ENCODE peak calls at places on chromosomes 3 and 15, in ten cellular contexts. One of them, this sample, is unnamed.

GRCh38 chr3:115595611-115596010 is 27.7 kb upstream of the GAP43 start:
- DNase-seq in effector memory CD8-positive, alpha-beta T cell: no peak
- DNase-seq in kidney glomerular epithelial cell: no peak
- DNase-seq in stimulated activated naive B cell treated with anti-CD40 and anti-IgM and Interleukin-4, amounts not matched to agents 10 μg/mL and 1 μg/mL and 100 μg/mL, for 72 hours: no peak
- DNase-seq in GM13976: no peak
- DNase-seq in memory B cell: no peak
- DNase-seq in upper lobe of right lung: no peak
- DNase-seq in heart right ventricle: no peak
- DNase-seq in T-helper 17 cell: no peak
- DNase-seq in GM23338: no peak
- DNase-seq in this sample: no peak

GRCh38 chr3:151769175-151769574 is 35.4 kb downstream of the AADACL2 start:
- DNase-seq in effector memory CD8-positive, alpha-beta T cell: no peak
- DNase-seq in upper lobe of right lung: no peak
- DNase-seq in T-helper 17 cell: no peak
- DNase-seq in GM23338: no peak
- DNase-seq in GM13976: no peak
- DNase-seq in memory B cell: no peak
- DNase-seq in heart right ventricle: no peak
- DNase-seq in kidney glomerular epithelial cell: no peak
- DNase-seq in stimulated activated naive B cell treated with anti-CD40 and anti-IgM and Interleukin-4, amounts not matched to agents 10 μg/mL and 1 μg/mL and 100 μg/mL, for 72 hours: no peak
- DNase-seq in this sample: no peak

GRCh38 chr3:43515208-43515917 is 106.4 kb downstream of the ANO10 start:
- DNase-seq in stimulated activated naive B cell treated with anti-CD40 and anti-IgM and Interleukin-4, amounts not matched to agents 10 μg/mL and 1 μg/mL and 100 μg/mL, for 72 hours: no peak
- DNase-seq in T-helper 17 cell: no peak
- DNase-seq in GM23338: no peak
- DNase-seq in heart right ventricle: no peak
- DNase-seq in memory B cell: no peak
- DNase-seq in kidney glomerular epithelial cell: no peak
- DNase-seq in upper lobe of right lung: no peak
- DNase-seq in effector memory CD8-positive, alpha-beta T cell: no peak
- DNase-seq in GM13976: no peak
- DNase-seq in this sample: no peak

GRCh38 chr15:41961014-41961518 is 11.3 kb downstream of the EHD4 start:
- DNase-seq in GM23338: no peak
- DNase-seq in GM13976: no peak
- DNase-seq in memory B cell: no peak
- DNase-seq in kidney glomerular epithelial cell: peak; percentile 86
- DNase-seq in T-helper 17 cell: no peak
- DNase-seq in stimulated activated naive B cell treated with anti-CD40 and anti-IgM and Interleukin-4, amounts not matched to agents 10 μg/mL and 1 μg/mL and 100 μg/mL, for 72 hours: no peak
- DNase-seq in upper lobe of right lung: no peak
- DNase-seq in effector memory CD8-positive, alpha-beta T cell: no peak
- DNase-seq in heart right ventricle: no peak
- DNase-seq in this sample: no peak

GRCh38 chr3:141797819-141798405 is 34.7 kb downstream of the GRK7 start:
- DNase-seq in GM23338: no peak
- DNase-seq in upper lobe of right lung: no peak
- DNase-seq in effector memory CD8-positive, alpha-beta T cell: no peak
- DNase-seq in heart right ventricle: peak; percentile 21
- DNase-seq in GM13976: peak; percentile 12
- DNase-seq in memory B cell: no peak
- DNase-seq in kidney glomerular epithelial cell: no peak
- DNase-seq in T-helper 17 cell: no peak
- DNase-seq in stimulated activated naive B cell treated with anti-CD40 and anti-IgM and Interleukin-4, amounts not matched to agents 10 μg/mL and 1 μg/mL and 100 μg/mL, for 72 hours: no peak
- DNase-seq in this sample: no peak

GRCh38 chr3:158770254-158771017 is 31.4 kb upstream of the MFSD1 start:
- DNase-seq in stimulated activated naive B cell treated with anti-CD40 and anti-IgM and Interleukin-4, amounts not matched to agents 10 μg/mL and 1 μg/mL and 100 μg/mL, for 72 hours: no peak
- DNase-seq in upper lobe of right lung: no peak
- DNase-seq in GM23338: no peak
- DNase-seq in heart right ventricle: no peak
- DNase-seq in effector memory CD8-positive, alpha-beta T cell: no peak
- DNase-seq in kidney glomerular epithelial cell: no peak
- DNase-seq in GM13976: no peak
- DNase-seq in T-helper 17 cell: no peak
- DNase-seq in memory B cell: no peak
- DNase-seq in this sample: no peak

GRCh38 chr3:140432176-140432753 is 245.6 kb upstream of the TRIM42 start:
- DNase-seq in heart right ventricle: no peak
- DNase-seq in stimulated activated naive B cell treated with anti-CD40 and anti-IgM and Interleukin-4, amounts not matched to agents 10 μg/mL and 1 μg/mL and 100 μg/mL, for 72 hours: no peak
- DNase-seq in GM23338: no peak
- DNase-seq in T-helper 17 cell: no peak
- DNase-seq in memory B cell: no peak
- DNase-seq in upper lobe of right lung: no peak
- DNase-seq in kidney glomerular epithelial cell: no peak
- DNase-seq in effector memory CD8-positive, alpha-beta T cell: no peak
- DNase-seq in GM13976: no peak
- DNase-seq in this sample: no peak

GRCh38 chr3:46478341-46478740 is 13.6 kb upstream of the LTF start:
- DNase-seq in stimulated activated naive B cell treated with anti-CD40 and anti-IgM and Interleukin-4, amounts not matched to agents 10 μg/mL and 1 μg/mL and 100 μg/mL, for 72 hours: no peak
- DNase-seq in GM23338: no peak
- DNase-seq in heart right ventricle: no peak
- DNase-seq in upper lobe of right lung: no peak
- DNase-seq in kidney glomerular epithelial cell: no peak
- DNase-seq in T-helper 17 cell: no peak
- DNase-seq in GM13976: no peak
- DNase-seq in effector memory CD8-positive, alpha-beta T cell: no peak
- DNase-seq in memory B cell: no peak
- DNase-seq in this sample: no peak

GRCh38 chr3:49093853-49094767 is at the start of gene QRICH1:
- DNase-seq in GM13976: peak; percentile 94
- DNase-seq in effector memory CD8-positive, alpha-beta T cell: peak; percentile 95
- DNase-seq in stimulated activated naive B cell treated with anti-CD40 and anti-IgM and Interleukin-4, amounts not matched to agents 10 μg/mL and 1 μg/mL and 100 μg/mL, for 72 hours: peak; percentile 97
- DNase-seq in memory B cell: peak; percentile 95
- DNase-seq in GM23338: peak; percentile 99
- DNase-seq in T-helper 17 cell: peak; percentile 94
- DNase-seq in upper lobe of right lung: peak; percentile 98
- DNase-seq in heart right ventricle: peak; percentile 96
- DNase-seq in kidney glomerular epithelial cell: peak; percentile 95
- DNase-seq in this sample: peak; percentile 91

GRCh38 chr3:117927831-117928230 is 1106.8 kb downstream of the IGSF11 start:
- DNase-seq in kidney glomerular epithelial cell: peak; percentile 75
- DNase-seq in heart right ventricle: no peak
- DNase-seq in stimulated activated naive B cell treated with anti-CD40 and anti-IgM and Interleukin-4, amounts not matched to agents 10 μg/mL and 1 μg/mL and 100 μg/mL, for 72 hours: no peak
- DNase-seq in T-helper 17 cell: no peak
- DNase-seq in memory B cell: no peak
- DNase-seq in effector memory CD8-positive, alpha-beta T cell: no peak
- DNase-seq in GM23338: no peak
- DNase-seq in GM13976: no peak
- DNase-seq in upper lobe of right lung: no peak
- DNase-seq in this sample: no peak

GRCh38 chr3:111714305-111714704 is 119.2 kb upstream of the ZBED2 start:
- DNase-seq in stimulated activated naive B cell treated with anti-CD40 and anti-IgM and Interleukin-4, amounts not matched to agents 10 μg/mL and 1 μg/mL and 100 μg/mL, for 72 hours: no peak
- DNase-seq in kidney glomerular epithelial cell: peak; percentile 58
- DNase-seq in GM23338: peak; percentile 69
- DNase-seq in T-helper 17 cell: no peak
- DNase-seq in effector memory CD8-positive, alpha-beta T cell: no peak
- DNase-seq in GM13976: no peak
- DNase-seq in heart right ventricle: no peak
- DNase-seq in upper lobe of right lung: no peak
- DNase-seq in memory B cell: no peak
- DNase-seq in this sample: no peak

GRCh38 chr15:90801803-90802202 is 66.6 kb upstream of the FURIN start:
- DNase-seq in heart right ventricle: no peak
- DNase-seq in stimulated activated naive B cell treated with anti-CD40 and anti-IgM and Interleukin-4, amounts not matched to agents 10 μg/mL and 1 μg/mL and 100 μg/mL, for 72 hours: no peak
- DNase-seq in kidney glomerular epithelial cell: no peak
- DNase-seq in memory B cell: no peak
- DNase-seq in effector memory CD8-positive, alpha-beta T cell: no peak
- DNase-seq in GM23338: no peak
- DNase-seq in GM13976: no peak
- DNase-seq in upper lobe of right lung: no peak
- DNase-seq in T-helper 17 cell: no peak
- DNase-seq in this sample: no peak

GRCh38 chr3:62679988-62680387 is 195.2 kb downstream of the CADPS start:
- DNase-seq in GM23338: no peak
- DNase-seq in kidney glomerular epithelial cell: no peak
- DNase-seq in memory B cell: no peak
- DNase-seq in T-helper 17 cell: no peak
- DNase-seq in GM13976: no peak
- DNase-seq in upper lobe of right lung: no peak
- DNase-seq in effector memory CD8-positive, alpha-beta T cell: no peak
- DNase-seq in stimulated activated naive B cell treated with anti-CD40 and anti-IgM and Interleukin-4, amounts not matched to agents 10 μg/mL and 1 μg/mL and 100 μg/mL, for 72 hours: no peak
- DNase-seq in heart right ventricle: no peak
- DNase-seq in this sample: no peak

GRCh38 chr3:169578381-169578780 is 85.1 kb downstream of the MECOM start:
- DNase-seq in effector memory CD8-positive, alpha-beta T cell: no peak
- DNase-seq in stimulated activated naive B cell treated with anti-CD40 and anti-IgM and Interleukin-4, amounts not matched to agents 10 μg/mL and 1 μg/mL and 100 μg/mL, for 72 hours: no peak
- DNase-seq in kidney glomerular epithelial cell: no peak
- DNase-seq in GM13976: no peak
- DNase-seq in memory B cell: no peak
- DNase-seq in GM23338: no peak
- DNase-seq in upper lobe of right lung: no peak
- DNase-seq in heart right ventricle: no peak
- DNase-seq in T-helper 17 cell: no peak
- DNase-seq in this sample: no peak

GRCh38 chr3:186642014-186642413 is 1.8 kb downstream of the FETUB start:
- DNase-seq in memory B cell: no peak
- DNase-seq in heart right ventricle: no peak
- DNase-seq in GM23338: no peak
- DNase-seq in GM13976: no peak
- DNase-seq in stimulated activated naive B cell treated with anti-CD40 and anti-IgM and Interleukin-4, amounts not matched to agents 10 μg/mL and 1 μg/mL and 100 μg/mL, for 72 hours: no peak
- DNase-seq in kidney glomerular epithelial cell: no peak
- DNase-seq in effector memory CD8-positive, alpha-beta T cell: no peak
- DNase-seq in upper lobe of right lung: no peak
- DNase-seq in T-helper 17 cell: no peak
- DNase-seq in this sample: no peak

GRCh38 chr15:97652700-97653167 is 307.8 kb upstream of the ARRDC4 start:
- DNase-seq in upper lobe of right lung: no peak
- DNase-seq in heart right ventricle: peak; percentile 19
- DNase-seq in stimulated activated naive B cell treated with anti-CD40 and anti-IgM and Interleukin-4, amounts not matched to agents 10 μg/mL and 1 μg/mL and 100 μg/mL, for 72 hours: no peak
- DNase-seq in memory B cell: no peak
- DNase-seq in GM13976: no peak
- DNase-seq in effector memory CD8-positive, alpha-beta T cell: no peak
- DNase-seq in GM23338: peak; percentile 71
- DNase-seq in T-helper 17 cell: no peak
- DNase-seq in kidney glomerular epithelial cell: no peak
- DNase-seq in this sample: no peak

GRCh38 chr15:98146031-98146430 is 185.5 kb downstream of the ARRDC4 start:
- DNase-seq in effector memory CD8-positive, alpha-beta T cell: no peak
- DNase-seq in stimulated activated naive B cell treated with anti-CD40 and anti-IgM and Interleukin-4, amounts not matched to agents 10 μg/mL and 1 μg/mL and 100 μg/mL, for 72 hours: no peak
- DNase-seq in GM13976: no peak
- DNase-seq in upper lobe of right lung: no peak
- DNase-seq in kidney glomerular epithelial cell: no peak
- DNase-seq in memory B cell: no peak
- DNase-seq in T-helper 17 cell: no peak
- DNase-seq in heart right ventricle: no peak
- DNase-seq in GM23338: no peak
- DNase-seq in this sample: peak; percentile 31

GRCh38 chr3:71542548-71543370 is 40.8 kb downstream of the FOXP1 start:
- DNase-seq in GM13976: no peak
- DNase-seq in heart right ventricle: peak; percentile 75
- DNase-seq in kidney glomerular epithelial cell: no peak
- DNase-seq in memory B cell: peak; percentile 5
- DNase-seq in stimulated activated naive B cell treated with anti-CD40 and anti-IgM and Interleukin-4, amounts not matched to agents 10 μg/mL and 1 μg/mL and 100 μg/mL, for 72 hours: peak; percentile 46
- DNase-seq in GM23338: peak; percentile 18
- DNase-seq in upper lobe of right lung: peak; percentile 76
- DNase-seq in effector memory CD8-positive, alpha-beta T cell: no peak
- DNase-seq in T-helper 17 cell: no peak
- DNase-seq in this sample: peak; percentile 51

GRCh38 chr3:111715911-111716523 is 120.9 kb upstream of the ZBED2 start:
- DNase-seq in effector memory CD8-positive, alpha-beta T cell: peak; percentile 21
- DNase-seq in kidney glomerular epithelial cell: no peak
- DNase-seq in GM23338: peak; percentile 57
- DNase-seq in T-helper 17 cell: peak; percentile 25
- DNase-seq in GM13976: peak; percentile 25
- DNase-seq in upper lobe of right lung: no peak
- DNase-seq in heart right ventricle: peak; percentile 44
- DNase-seq in stimulated activated naive B cell treated with anti-CD40 and anti-IgM and Interleukin-4, amounts not matched to agents 10 μg/mL and 1 μg/mL and 100 μg/mL, for 72 hours: no peak
- DNase-seq in memory B cell: no peak
- DNase-seq in this sample: peak; percentile 7

GRCh38 chr15:94930441-94930840 is 699.1 kb downstream of the MCTP2 start:
- DNase-seq in heart right ventricle: no peak
- DNase-seq in memory B cell: no peak
- DNase-seq in kidney glomerular epithelial cell: no peak
- DNase-seq in effector memory CD8-positive, alpha-beta T cell: no peak
- DNase-seq in upper lobe of right lung: no peak
- DNase-seq in GM13976: no peak
- DNase-seq in T-helper 17 cell: no peak
- DNase-seq in stimulated activated naive B cell treated with anti-CD40 and anti-IgM and Interleukin-4, amounts not matched to agents 10 μg/mL and 1 μg/mL and 100 μg/mL, for 72 hours: no peak
- DNase-seq in GM23338: no peak
- DNase-seq in this sample: no peak

GRCh38 chr3:37308247-37308646 is 133.9 kb upstream of the LRRFIP2 start:
- DNase-seq in heart right ventricle: no peak
- DNase-seq in memory B cell: no peak
- DNase-seq in upper lobe of right lung: no peak
- DNase-seq in GM13976: peak; percentile 24
- DNase-seq in stimulated activated naive B cell treated with anti-CD40 and anti-IgM and Interleukin-4, amounts not matched to agents 10 μg/mL and 1 μg/mL and 100 μg/mL, for 72 hours: no peak
- DNase-seq in kidney glomerular epithelial cell: peak; percentile 52
- DNase-seq in effector memory CD8-positive, alpha-beta T cell: no peak
- DNase-seq in T-helper 17 cell: no peak
- DNase-seq in GM23338: peak; percentile 53
- DNase-seq in this sample: peak; percentile 19

GRCh38 chr15:30921781-30922371 is 18.2 kb downstream of the FAN1 start:
- DNase-seq in effector memory CD8-positive, alpha-beta T cell: no peak
- DNase-seq in stimulated activated naive B cell treated with anti-CD40 and anti-IgM and Interleukin-4, amounts not matched to agents 10 μg/mL and 1 μg/mL and 100 μg/mL, for 72 hours: no peak
- DNase-seq in upper lobe of right lung: no peak
- DNase-seq in T-helper 17 cell: no peak
- DNase-seq in memory B cell: no peak
- DNase-seq in heart right ventricle: peak; percentile 72
- DNase-seq in kidney glomerular epithelial cell: peak; percentile 59
- DNase-seq in GM13976: no peak
- DNase-seq in GM23338: peak; percentile 79
- DNase-seq in this sample: no peak

GRCh38 chr15:31396881-31397560 is 70.4 kb downstream of the KLF13 start:
- DNase-seq in effector memory CD8-positive, alpha-beta T cell: no peak
- DNase-seq in stimulated activated naive B cell treated with anti-CD40 and anti-IgM and Interleukin-4, amounts not matched to agents 10 μg/mL and 1 μg/mL and 100 μg/mL, for 72 hours: peak; percentile 38
- DNase-seq in memory B cell: no peak
- DNase-seq in GM13976: peak; percentile 59
- DNase-seq in heart right ventricle: peak; percentile 95
- DNase-seq in upper lobe of right lung: peak; percentile 96
- DNase-seq in GM23338: peak; percentile 97
- DNase-seq in kidney glomerular epithelial cell: no peak
- DNase-seq in T-helper 17 cell: no peak
- DNase-seq in this sample: peak; percentile 42

GRCh38 chr3:30749230-30749629 is 142.8 kb downstream of the TGFBR2 start:
- DNase-seq in GM23338: no peak
- DNase-seq in kidney glomerular epithelial cell: peak; percentile 41
- DNase-seq in stimulated activated naive B cell treated with anti-CD40 and anti-IgM and Interleukin-4, amounts not matched to agents 10 μg/mL and 1 μg/mL and 100 μg/mL, for 72 hours: no peak
- DNase-seq in heart right ventricle: no peak
- DNase-seq in effector memory CD8-positive, alpha-beta T cell: no peak
- DNase-seq in memory B cell: no peak
- DNase-seq in T-helper 17 cell: no peak
- DNase-seq in GM13976: no peak
- DNase-seq in upper lobe of right lung: no peak
- DNase-seq in this sample: no peak

GRCh38 chr15:45642203-45642932 is 7.5 kb downstream of the SQOR start:
- DNase-seq in upper lobe of right lung: no peak
- DNase-seq in kidney glomerular epithelial cell: peak; percentile 43
- DNase-seq in stimulated activated naive B cell treated with anti-CD40 and anti-IgM and Interleukin-4, amounts not matched to agents 10 μg/mL and 1 μg/mL and 100 μg/mL, for 72 hours: no peak
- DNase-seq in heart right ventricle: no peak
- DNase-seq in effector memory CD8-positive, alpha-beta T cell: no peak
- DNase-seq in T-helper 17 cell: no peak
- DNase-seq in GM23338: no peak
- DNase-seq in memory B cell: no peak
- DNase-seq in GM13976: no peak
- DNase-seq in this sample: no peak

GRCh38 chr15:70280781-70281180 is 183.1 kb upstream of the TLE3 start:
- DNase-seq in effector memory CD8-positive, alpha-beta T cell: no peak
- DNase-seq in kidney glomerular epithelial cell: no peak
- DNase-seq in memory B cell: no peak
- DNase-seq in stimulated activated naive B cell treated with anti-CD40 and anti-IgM and Interleukin-4, amounts not matched to agents 10 μg/mL and 1 μg/mL and 100 μg/mL, for 72 hours: no peak
- DNase-seq in GM23338: no peak
- DNase-seq in upper lobe of right lung: peak; percentile 20
- DNase-seq in heart right ventricle: no peak
- DNase-seq in GM13976: no peak
- DNase-seq in T-helper 17 cell: no peak
- DNase-seq in this sample: no peak

GRCh38 chr3:34675383-34676120 is 877.1 kb downstream of the PDCD6IP start:
- DNase-seq in stimulated activated naive B cell treated with anti-CD40 and anti-IgM and Interleukin-4, amounts not matched to agents 10 μg/mL and 1 μg/mL and 100 μg/mL, for 72 hours: no peak
- DNase-seq in GM13976: no peak
- DNase-seq in effector memory CD8-positive, alpha-beta T cell: no peak
- DNase-seq in GM23338: no peak
- DNase-seq in kidney glomerular epithelial cell: peak; percentile 22
- DNase-seq in T-helper 17 cell: no peak
- DNase-seq in upper lobe of right lung: no peak
- DNase-seq in heart right ventricle: no peak
- DNase-seq in memory B cell: no peak
- DNase-seq in this sample: no peak

GRCh38 chr3:100155105-100155504 is 40.8 kb upstream of the FILIP1L start:
- DNase-seq in stimulated activated naive B cell treated with anti-CD40 and anti-IgM and Interleukin-4, amounts not matched to agents 10 μg/mL and 1 μg/mL and 100 μg/mL, for 72 hours: no peak
- DNase-seq in heart right ventricle: no peak
- DNase-seq in kidney glomerular epithelial cell: no peak
- DNase-seq in GM23338: no peak
- DNase-seq in T-helper 17 cell: no peak
- DNase-seq in GM13976: no peak
- DNase-seq in upper lobe of right lung: no peak
- DNase-seq in memory B cell: no peak
- DNase-seq in effector memory CD8-positive, alpha-beta T cell: no peak
- DNase-seq in this sample: no peak

This sample was measured in germinal center.